ENCODE peak calls at places on chromosomes 12 and 14, in ten cellular contexts. One of them, this sample, is unnamed.
A peak's percentile ranks its signal among the peaks of the same experiment; 100 is the strongest.

GRCh38 chr14:92108345-92109254 is 2.2 kb upstream of the ATXN3 start:
- DNase-seq in BJ: no peak
- DNase-seq in HFF-Myc: no peak
- DNase-seq in mucosa of descending colon: no peak
- DNase-seq in fibroblast of the aortic adventitia: no peak
- DNase-seq in tibial artery: no peak
- DNase-seq in AG09309: no peak
- DNase-seq in breast epithelium: no peak
- DNase-seq in fibroblast of lung: no peak
- DNase-seq in stomach: no peak
- DNase-seq in this sample: no peak

GRCh38 chr14:33454707-33455106 is 496.2 kb downstream of the EGLN3 start:
- DNase-seq in BJ: no peak
- DNase-seq in HFF-Myc: no peak
- DNase-seq in mucosa of descending colon: no peak
- DNase-seq in fibroblast of the aortic adventitia: no peak
- DNase-seq in tibial artery: no peak
- DNase-seq in AG09309: no peak
- DNase-seq in breast epithelium: no peak
- DNase-seq in fibroblast of lung: no peak
- DNase-seq in stomach: no peak
- DNase-seq in this sample: no peak

GRCh38 chr12:29888777-29889176 is 105.0 kb upstream of the TMTC1 start:
- DNase-seq in BJ: no peak
- DNase-seq in HFF-Myc: no peak
- DNase-seq in mucosa of descending colon: no peak
- DNase-seq in fibroblast of the aortic adventitia: no peak
- DNase-seq in tibial artery: no peak
- DNase-seq in AG09309: no peak
- DNase-seq in breast epithelium: no peak
- DNase-seq in fibroblast of lung: no peak
- DNase-seq in stomach: no peak
- DNase-seq in this sample: no peak

GRCh38 chr12:85740190-85740589 is 96.0 kb downstream of the RASSF9 start:
- DNase-seq in BJ: no peak
- DNase-seq in HFF-Myc: no peak
- DNase-seq in mucosa of descending colon: no peak
- DNase-seq in fibroblast of the aortic adventitia: peak; percentile 20
- DNase-seq in tibial artery: no peak
- DNase-seq in AG09309: no peak
- DNase-seq in breast epithelium: no peak
- DNase-seq in fibroblast of lung: no peak
- DNase-seq in stomach: no peak
- DNase-seq in this sample: no peak

GRCh38 chr14:75182820-75183219 is 6.4 kb upstream of the TMED10 start:
- DNase-seq in BJ: peak; percentile 67
- DNase-seq in HFF-Myc: no peak
- DNase-seq in mucosa of descending colon: no peak
- DNase-seq in fibroblast of the aortic adventitia: peak; percentile 87
- DNase-seq in tibial artery: peak; percentile 46
- DNase-seq in AG09309: peak; percentile 71
- DNase-seq in breast epithelium: no peak
- DNase-seq in fibroblast of lung: peak; percentile 76
- DNase-seq in stomach: no peak
- DNase-seq in this sample: no peak

GRCh38 chr12:57488397-57489156 is 709 bp downstream of the MARS1 start:
- DNase-seq in BJ: no peak
- DNase-seq in HFF-Myc: no peak
- DNase-seq in mucosa of descending colon: no peak
- DNase-seq in fibroblast of the aortic adventitia: peak; percentile 20
- DNase-seq in tibial artery: no peak
- DNase-seq in AG09309: no peak
- DNase-seq in breast epithelium: no peak
- DNase-seq in fibroblast of lung: no peak
- DNase-seq in stomach: no peak
- DNase-seq in this sample: no peak

GRCh38 chr12:63904653-63905052 is 60.2 kb downstream of the SRGAP1 start:
- DNase-seq in BJ: no peak
- DNase-seq in HFF-Myc: no peak
- DNase-seq in mucosa of descending colon: no peak
- DNase-seq in fibroblast of the aortic adventitia: no peak
- DNase-seq in tibial artery: no peak
- DNase-seq in AG09309: no peak
- DNase-seq in breast epithelium: no peak
- DNase-seq in fibroblast of lung: no peak
- DNase-seq in stomach: no peak
- DNase-seq in this sample: no peak

GRCh38 chr14:20194101-20194500 is 3.4 kb downstream of the OR11G2 start:
- DNase-seq in BJ: no peak
- DNase-seq in HFF-Myc: no peak
- DNase-seq in mucosa of descending colon: no peak
- DNase-seq in fibroblast of the aortic adventitia: no peak
- DNase-seq in tibial artery: no peak
- DNase-seq in AG09309: no peak
- DNase-seq in breast epithelium: no peak
- DNase-seq in fibroblast of lung: no peak
- DNase-seq in stomach: no peak
- DNase-seq in this sample: no peak

GRCh38 chr12:89235189-89235993 is 116.9 kb downstream of the DUSP6 start:
- DNase-seq in BJ: no peak
- DNase-seq in HFF-Myc: no peak
- DNase-seq in mucosa of descending colon: no peak
- DNase-seq in fibroblast of the aortic adventitia: no peak
- DNase-seq in tibial artery: no peak
- DNase-seq in AG09309: no peak
- DNase-seq in breast epithelium: no peak
- DNase-seq in fibroblast of lung: no peak
- DNase-seq in stomach: no peak
- DNase-seq in this sample: no peak

GRCh38 chr12:47799357-47799955 is 20.2 kb downstream of the HDAC7 start:
- DNase-seq in BJ: no peak
- DNase-seq in HFF-Myc: no peak
- DNase-seq in mucosa of descending colon: no peak
- DNase-seq in fibroblast of the aortic adventitia: peak; percentile 53
- DNase-seq in tibial artery: peak; percentile 72
- DNase-seq in AG09309: no peak
- DNase-seq in breast epithelium: no peak
- DNase-seq in fibroblast of lung: no peak
- DNase-seq in stomach: no peak
- DNase-seq in this sample: no peak

GRCh38 chr14:61584258-61584657 is 111.1 kb upstream of the HIF1A start:
- DNase-seq in BJ: no peak
- DNase-seq in HFF-Myc: no peak
- DNase-seq in mucosa of descending colon: no peak
- DNase-seq in fibroblast of the aortic adventitia: peak; percentile 72
- DNase-seq in tibial artery: no peak
- DNase-seq in AG09309: no peak
- DNase-seq in breast epithelium: no peak
- DNase-seq in fibroblast of lung: peak; percentile 93
- DNase-seq in stomach: no peak
- DNase-seq in this sample: no peak

GRCh38 chr14:90512332-90512951 is 115.6 kb downstream of the CALM1 start:
- DNase-seq in BJ: no peak
- DNase-seq in HFF-Myc: no peak
- DNase-seq in mucosa of descending colon: peak; percentile 47
- DNase-seq in fibroblast of the aortic adventitia: no peak
- DNase-seq in tibial artery: no peak
- DNase-seq in AG09309: no peak
- DNase-seq in breast epithelium: no peak
- DNase-seq in fibroblast of lung: no peak
- DNase-seq in stomach: peak; percentile 76
- DNase-seq in this sample: no peak

GRCh38 chr14:53608369-53608768 is 348.3 kb downstream of the BMP4 start:
- DNase-seq in BJ: no peak
- DNase-seq in HFF-Myc: no peak
- DNase-seq in mucosa of descending colon: peak; percentile 59
- DNase-seq in fibroblast of the aortic adventitia: no peak
- DNase-seq in tibial artery: no peak
- DNase-seq in AG09309: no peak
- DNase-seq in breast epithelium: no peak
- DNase-seq in fibroblast of lung: no peak
- DNase-seq in stomach: peak; percentile 47
- DNase-seq in this sample: no peak

GRCh38 chr12:25583545-25583944 is 30.5 kb upstream of the LMNTD1 start:
- DNase-seq in BJ: no peak
- DNase-seq in HFF-Myc: no peak
- DNase-seq in mucosa of descending colon: peak; percentile 3
- DNase-seq in fibroblast of the aortic adventitia: peak; percentile 87
- DNase-seq in tibial artery: peak; percentile 22
- DNase-seq in AG09309: no peak
- DNase-seq in breast epithelium: no peak
- DNase-seq in fibroblast of lung: peak; percentile 34
- DNase-seq in stomach: no peak
- DNase-seq in this sample: no peak

GRCh38 chr12:22543246-22544037 is 900 bp downstream of the C2CD5 start:
- DNase-seq in BJ: no peak
- DNase-seq in HFF-Myc: no peak
- DNase-seq in mucosa of descending colon: peak; percentile 91
- DNase-seq in fibroblast of the aortic adventitia: peak; percentile 20
- DNase-seq in tibial artery: peak; percentile 41
- DNase-seq in AG09309: no peak
- DNase-seq in breast epithelium: peak; percentile 26
- DNase-seq in fibroblast of lung: peak; percentile 34
- DNase-seq in stomach: peak; percentile 58
- DNase-seq in this sample: no peak

GRCh38 chr14:73634333-73634833 is 10.4 kb upstream of the DNAL1 start:
- DNase-seq in BJ: no peak
- DNase-seq in HFF-Myc: no peak
- DNase-seq in mucosa of descending colon: peak; percentile 42
- DNase-seq in fibroblast of the aortic adventitia: no peak
- DNase-seq in tibial artery: no peak
- DNase-seq in AG09309: no peak
- DNase-seq in breast epithelium: no peak
- DNase-seq in fibroblast of lung: peak; percentile 36
- DNase-seq in stomach: peak; percentile 51
- DNase-seq in this sample: no peak

GRCh38 chr14:73633517-73634332 is 11.1 kb upstream of the DNAL1 start:
- DNase-seq in BJ: peak; percentile 9
- DNase-seq in HFF-Myc: peak; percentile 44
- DNase-seq in mucosa of descending colon: peak; percentile 77
- DNase-seq in fibroblast of the aortic adventitia: peak; percentile 83
- DNase-seq in tibial artery: peak; percentile 41
- DNase-seq in AG09309: peak; percentile 29
- DNase-seq in breast epithelium: peak; percentile 32
- DNase-seq in fibroblast of lung: peak; percentile 60
- DNase-seq in stomach: peak; percentile 59
- DNase-seq in this sample: peak; percentile 6

GRCh38 chr14:73637830-73638229 is 7.0 kb upstream of the DNAL1 start:
- DNase-seq in BJ: no peak
- DNase-seq in HFF-Myc: no peak
- DNase-seq in mucosa of descending colon: no peak
- DNase-seq in fibroblast of the aortic adventitia: no peak
- DNase-seq in tibial artery: no peak
- DNase-seq in AG09309: no peak
- DNase-seq in breast epithelium: no peak
- DNase-seq in fibroblast of lung: no peak
- DNase-seq in stomach: no peak
- DNase-seq in this sample: no peak

GRCh38 chr14:73630009-73630780 is 14.6 kb upstream of the DNAL1 start:
- DNase-seq in BJ: no peak
- DNase-seq in HFF-Myc: no peak
- DNase-seq in mucosa of descending colon: no peak
- DNase-seq in fibroblast of the aortic adventitia: no peak
- DNase-seq in tibial artery: no peak
- DNase-seq in AG09309: no peak
- DNase-seq in breast epithelium: no peak
- DNase-seq in fibroblast of lung: no peak
- DNase-seq in stomach: no peak
- DNase-seq in this sample: no peak

DNA sequence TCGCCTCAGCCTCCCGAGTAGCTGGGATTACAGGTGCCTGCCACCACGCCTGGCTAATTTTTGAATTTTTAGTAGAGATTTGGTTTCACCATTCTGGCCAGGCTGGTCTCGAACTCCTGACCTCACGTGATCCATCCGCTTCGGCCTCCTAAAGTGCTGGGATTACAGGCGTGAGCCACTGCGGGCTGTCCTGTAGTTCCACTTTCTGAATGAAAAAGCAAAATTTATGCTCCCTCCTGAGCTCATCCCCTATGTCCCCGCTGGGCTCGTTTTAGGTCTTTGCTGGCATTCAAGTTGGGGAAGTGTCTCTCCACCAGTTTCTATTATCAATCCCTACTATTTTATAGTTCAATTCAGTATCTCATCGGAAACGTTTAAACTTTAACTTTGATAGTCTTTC is 11.7 kb upstream of the DNAL1 start:
- DNase-seq in BJ: no peak
- DNase-seq in HFF-Myc: no peak
- DNase-seq in mucosa of descending colon: peak; percentile 14
- DNase-seq in fibroblast of the aortic adventitia: no peak
- DNase-seq in tibial artery: no peak
- DNase-seq in AG09309: no peak
- DNase-seq in breast epithelium: no peak
- DNase-seq in fibroblast of lung: no peak
- DNase-seq in stomach: no peak
- DNase-seq in this sample: no peak
- H3K4me3 ChIP-seq in BJ: no peak overlapping the region
- H3K4me3 ChIP-seq in HFF-Myc: no peak overlapping the region
- H3K4me3 ChIP-seq in mucosa of descending colon: no peak overlapping the region
- H3K4me3 ChIP-seq in fibroblast of the aortic adventitia: no peak overlapping the region
- H3K4me3 ChIP-seq in tibial artery: peak overlapping the region; percentile 78
- H3K4me3 ChIP-seq in AG09309: no peak overlapping the region
- H3K4me3 ChIP-seq in breast epithelium: peak overlapping the region; percentile 64
- H3K4me3 ChIP-seq in fibroblast of lung: peak overlapping the region; percentile 33
- H3K4me3 ChIP-seq in stomach: peak overlapping the region; percentile 81
- H3K4me3 ChIP-seq in this sample: no peak overlapping the region

GRCh38 chr14:44531648-44532047 is 24.6 kb upstream of the FSCB start:
- DNase-seq in BJ: no peak
- DNase-seq in HFF-Myc: no peak
- DNase-seq in mucosa of descending colon: no peak
- DNase-seq in fibroblast of the aortic adventitia: peak; percentile 39
- DNase-seq in tibial artery: no peak
- DNase-seq in AG09309: no peak
- DNase-seq in breast epithelium: no peak
- DNase-seq in fibroblast of lung: peak; percentile 33
- DNase-seq in stomach: no peak
- DNase-seq in this sample: no peak
- TF ChIP-seq CTCF in BJ: no peak
- TF ChIP-seq CTCF in HFF-Myc: no peak
- TF ChIP-seq CTCF in mucosa of descending colon: no peak
- TF ChIP-seq CTCF in fibroblast of the aortic adventitia: no peak
- TF ChIP-seq CTCF in tibial artery: no peak
- TF ChIP-seq CTCF in AG09309: no peak
- TF ChIP-seq CTCF in breast epithelium: no peak
- TF ChIP-seq CTCF in fibroblast of lung: no peak
- TF ChIP-seq CTCF in stomach: no peak
- TF ChIP-seq CTCF in this sample: no peak

GRCh38 chr12:94805749-94806148 is 155.4 kb upstream of the TMCC3 start:
- DNase-seq in BJ: peak; percentile 12
- DNase-seq in HFF-Myc: no peak
- DNase-seq in mucosa of descending colon: no peak
- DNase-seq in fibroblast of the aortic adventitia: peak; percentile 84
- DNase-seq in tibial artery: no peak
- DNase-seq in AG09309: peak; percentile 25
- DNase-seq in breast epithelium: no peak
- DNase-seq in fibroblast of lung: peak; percentile 71
- DNase-seq in stomach: no peak
- DNase-seq in this sample: no peak
- H3K4me3 ChIP-seq in BJ: no peak overlapping the region
- H3K4me3 ChIP-seq in HFF-Myc: no peak overlapping the region
- H3K4me3 ChIP-seq in mucosa of descending colon: no peak overlapping the region
- H3K4me3 ChIP-seq in fibroblast of the aortic adventitia: no peak overlapping the region
- H3K4me3 ChIP-seq in tibial artery: no peak overlapping the region
- H3K4me3 ChIP-seq in AG09309: no peak overlapping the region
- H3K4me3 ChIP-seq in breast epithelium: no peak overlapping the region
- H3K4me3 ChIP-seq in fibroblast of lung: no peak overlapping the region
- H3K4me3 ChIP-seq in stomach: no peak overlapping the region
- H3K4me3 ChIP-seq in this sample: no peak overlapping the region

GRCh38 chr12:39632670-39633069 is 13.1 kb upstream of the ABCD2 start:
- DNase-seq in BJ: no peak
- DNase-seq in HFF-Myc: no peak
- DNase-seq in mucosa of descending colon: no peak
- DNase-seq in fibroblast of the aortic adventitia: no peak
- DNase-seq in tibial artery: no peak
- DNase-seq in AG09309: no peak
- DNase-seq in breast epithelium: no peak
- DNase-seq in fibroblast of lung: no peak
- DNase-seq in stomach: no peak
- DNase-seq in this sample: no peak
- TF ChIP-seq CTCF in BJ: no peak
- TF ChIP-seq CTCF in HFF-Myc: no peak
- TF ChIP-seq CTCF in mucosa of descending colon: no peak
- TF ChIP-seq CTCF in fibroblast of the aortic adventitia: no peak
- TF ChIP-seq CTCF in tibial artery: no peak
- TF ChIP-seq CTCF in AG09309: no peak
- TF ChIP-seq CTCF in breast epithelium: no peak
- TF ChIP-seq CTCF in fibroblast of lung: no peak
- TF ChIP-seq CTCF in stomach: no peak
- TF ChIP-seq CTCF in this sample: peak; percentile 6

This sample was measured in LNCaP clone FGC.